ENCODE peak calls at places on chromosomes 1 and 21, in five cellular contexts. N is psoas muscle; I is colonic mucosa; V is breast epithelium; R is naive thymus-derived CD4-positive, alpha-beta T cell. Q is an unnamed sample. For H3K4me1 and H3K27me3, the result is how much of the 10 kb centered on the place peaks cover.

GRCh38 chr1:58895082-58895481 is 111.2 kb upstream of the JUN start:
- DNase-seq in N (peak), I (peak), V (no peak), R (no peak), Q (no peak)

GRCh38 chr1:11448375-11449085 is 30.4 kb upstream of the DISP3 start:
- DNase-seq in N (no peak), I (no peak), V (no peak), R (no peak), Q (no peak)

GRCh38 chr1:208234721-208235120 is 9.5 kb downstream of the PLXNA2 start:
- DNase-seq in N (peak), I (no peak), V (no peak), R (no peak), Q (no peak)

GRCh38 chr1:228860911-228861829 is 125.9 kb downstream of the RHOU start:
- DNase-seq in N (no peak), I (peak), V (no peak), R (no peak), Q (no peak)

GRCh38 chr21:32184485-32184884 is 94.4 kb downstream of the MIS18A start:
- DNase-seq in N (no peak), I (no peak), V (no peak), R (no peak), Q (no peak)

GRCh38 chr1:17858027-17858426 is 102.9 kb downstream of the ACTL8 start:
- DNase-seq in N (no peak), I (no peak), V (no peak), R (no peak), Q (no peak)

GRCh38 chr1:234869182-234870019 is 259.2 kb downstream of the TOMM20 start:
- DNase-seq in N (no peak), I (no peak), V (no peak), R (no peak), Q (peak)

GRCh38 chr1:50110084-50110615 is 1.4 kb downstream of the ELAVL4 start:
- DNase-seq in N (no peak), I (no peak), V (no peak), R (no peak), Q (no peak)

GRCh38 chr1:4699724-4700301 is 45.4 kb downstream of the AJAP1 start:
- DNase-seq in N (no peak), I (no peak), V (no peak), R (no peak), Q (no peak)

GRCh38 chr1:167720965-167721616 is 691 bp upstream of the MPZL1 start:
- DNase-seq in N (no peak), I (peak), V (no peak), R (no peak), Q (peak)

GRCh38 chr1:233066087-233066486 is 115.7 kb downstream of the NTPCR start:
- DNase-seq in N (no peak), I (no peak), V (no peak), R (no peak), Q (no peak)

GRCh38 chr1:6544831-6545230 is 9.5 kb downstream of the NOL9 start:
- DNase-seq in N (no peak), I (no peak), V (no peak), R (no peak), Q (no peak)

GRCh38 chr1:22848374-22848773 is 124.3 kb downstream of the LACTBL1 start:
- DNase-seq in N (no peak), I (no peak), V (no peak), R (no peak), Q (no peak)

GRCh38 chr1:116902718-116903390 is 6.9 kb upstream of the PTGFRN start:
- DNase-seq in N (no peak), I (no peak), V (no peak), R (no peak), Q (no peak)

GRCh38 chr1:12387641-12388040 is 157.8 kb downstream of the VPS13D start:
- DNase-seq in N (no peak), I (no peak), V (no peak), R (no peak), Q (no peak)

GRCh38 chr1:65230741-65231439 is 78.5 kb upstream of the DNAJC6 start:
- DNase-seq in N (no peak), I (no peak), V (no peak), R (no peak), Q (no peak)

GRCh38 chr1:184156521-184157395 is 105.2 kb downstream of the TSEN15 start:
- DNase-seq in N (no peak), I (no peak), V (peak), R (no peak), Q (no peak)

GRCh38 chr1:95286479-95286878 is 52.5 kb downstream of the RWDD3 start:
- DNase-seq in N (no peak), I (no peak), V (no peak), R (no peak), Q (peak)

GRCh38 chr1:41420877-41421276 is 59.6 kb downstream of the FOXO6 start:
- DNase-seq in N (no peak), I (no peak), V (no peak), R (no peak), Q (no peak)

GRCh38 chr1:2823921-2824660 is 22.6 kb upstream of the TTC34 start:
- DNase-seq in N (no peak), I (no peak), V (no peak), R (no peak), Q (peak)

GRCh38 chr1:224644553-224645154 is 28.5 kb downstream of the CNIH3 start:
- DNase-seq in N (no peak), I (peak), V (no peak), R (peak), Q (no peak)

GRCh38 chr1:203408485-203409229 is 57.7 kb upstream of the FMOD start:
- DNase-seq in N (peak), I (peak), V (peak), R (no peak), Q (peak)

GRCh38 chr1:6343506-6344405 is 49.8 kb downstream of the ACOT7 start:
- DNase-seq in N (peak), I (peak), V (peak), R (peak), Q (peak)

GRCh38 chr1:213326666-213327317 is 275.8 kb downstream of the RPS6KC1 start:
- DNase-seq in N (peak), I (no peak), V (peak), R (no peak), Q (peak)

GRCh38 chr1:91124989-91125417 is 103.2 kb upstream of the ZNF644 start:
- DNase-seq in N (no peak), I (no peak), V (no peak), R (no peak), Q (no peak)

GRCh38 chr1:107795994-107796393 is 169.0 kb downstream of the VAV3 start:
- DNase-seq in N (no peak), I (no peak), V (no peak), R (no peak), Q (no peak)
- H3K4me3 ChIP-seq in N (no peak), I (no peak), V (no peak), R (no peak), Q (no peak)

GRCh38 chr21:42225042-42225441 is 6.1 kb downstream of the ABCG1 start:
- DNase-seq in N (no peak), I (no peak), V (no peak), R (no peak), Q (no peak)
- H3K4me1 ChIP-seq in N (under half), I (under half), V (under half), R (under half), Q (half or more)

GRCh38 chr1:160079448-160079847 is 1.9 kb upstream of the KCNJ9 start:
- DNase-seq in N (no peak), I (no peak), V (no peak), R (no peak), Q (no peak)
- H3K27me3 ChIP-seq in N (under half), I (under half), V (under half), R (under half), Q (under half)

GRCh38 chr1:45862008-45862407 is 58.6 kb downstream of the MAST2 start:
- DNase-seq in N (no peak), I (no peak), V (no peak), R (no peak), Q (no peak)

GRCh38 chr1:45864765-45865164 is 61.4 kb downstream of the MAST2 start:
- DNase-seq in N (no peak), I (no peak), V (no peak), R (no peak), Q (no peak)

GRCh38 chr1:45863117-45863670 is 59.8 kb downstream of the MAST2 start:
- DNase-seq in N (no peak), I (no peak), V (no peak), R (no peak), Q (no peak)

GRCh38 chr1:45867697-45868346 is 64.4 kb downstream of the MAST2 start:
- DNase-seq in N (no peak), I (no peak), V (no peak), R (no peak), Q (no peak)

DNA sequence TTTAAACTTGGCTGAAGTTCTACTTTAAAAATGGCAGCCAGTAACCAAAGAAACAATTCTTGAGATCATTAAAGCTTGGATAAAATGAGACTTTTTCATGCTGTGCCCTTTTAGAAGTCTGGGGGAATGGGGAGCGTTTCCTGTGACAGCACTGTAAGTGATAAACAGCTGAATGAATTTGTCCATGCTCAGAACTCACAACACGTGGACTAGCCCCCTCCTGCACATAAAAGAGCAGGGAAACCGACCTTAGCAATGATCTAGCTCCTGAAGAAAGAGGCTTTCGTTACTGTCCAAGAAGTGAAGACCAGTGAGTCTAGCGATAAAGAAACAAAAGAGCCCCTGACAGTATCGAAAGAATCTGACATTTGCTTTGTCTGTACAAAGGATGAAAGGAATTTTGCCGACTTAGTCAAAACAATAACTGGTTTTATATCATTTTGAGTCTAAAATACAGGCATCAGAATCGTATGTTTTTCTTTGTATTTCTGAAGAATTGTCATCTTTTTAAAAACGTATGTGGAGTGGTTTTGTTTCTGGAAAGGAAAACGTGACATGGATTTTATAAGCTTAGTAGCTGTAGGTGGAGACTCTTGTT is 60.8 kb downstream of the MAST2 start:
- DNase-seq in N (no peak), I (no peak), V (no peak), R (no peak), Q (no peak)
- H3K4me3 ChIP-seq in N (peak), I (peak), V (peak), R (no peak), Q (peak)